ENCODE peak calls at places on chromosome 2, in four cellular contexts. One of them, this sample, is unnamed.

GRCh38 chr2:167191588-167191987 is 303.3 kb downstream of the XIRP2 start:
- DNase-seq in GM12878: no peak
- DNase-seq in K562: no peak
- DNase-seq in HL-60: no peak
- DNase-seq in this sample: no peak

GRCh38 chr2:141341444-141341843 is 789.4 kb downstream of the LRP1B start:
- DNase-seq in GM12878: no peak
- DNase-seq in K562: no peak
- DNase-seq in HL-60: no peak
- DNase-seq in this sample: no peak

GRCh38 chr2:42979416-42979869 is 187.1 kb upstream of the HAAO start:
- DNase-seq in GM12878: no peak
- DNase-seq in K562: no peak
- DNase-seq in HL-60: no peak
- DNase-seq in this sample: no peak

GRCh38 chr2:65708129-65708528 is 275.7 kb upstream of the SPRED2 start:
- DNase-seq in GM12878: no peak
- DNase-seq in K562: no peak
- DNase-seq in HL-60: no peak
- DNase-seq in this sample: no peak

GRCh38 chr2:236512902-236513433 is 56.7 kb upstream of the ACKR3 start:
- DNase-seq in GM12878: peak; percentile 45
- DNase-seq in K562: peak; percentile 51
- DNase-seq in HL-60: peak; percentile 29
- DNase-seq in this sample: peak; percentile 59

GRCh38 chr2:159119652-159120257 is 151.3 kb downstream of the TANC1 start:
- DNase-seq in GM12878: no peak
- DNase-seq in K562: no peak
- DNase-seq in HL-60: no peak
- DNase-seq in this sample: no peak

GRCh38 chr2:26395394-26395793 is 6.3 kb upstream of the DRC1 start:
- DNase-seq in GM12878: no peak
- DNase-seq in K562: no peak
- DNase-seq in HL-60: peak; percentile 44
- DNase-seq in this sample: no peak

GRCh38 chr2:19774788-19775156 is 127.0 kb downstream of the TTC32 start:
- DNase-seq in GM12878: no peak
- DNase-seq in K562: no peak
- DNase-seq in HL-60: no peak
- DNase-seq in this sample: no peak

GRCh38 chr2:208129804-208130712 is at the start of gene CRYGC:
- DNase-seq in GM12878: no peak
- DNase-seq in K562: no peak
- DNase-seq in HL-60: no peak
- DNase-seq in this sample: no peak

GRCh38 chr2:23065936-23066335 is 319.0 kb upstream of the KLHL29 start:
- DNase-seq in GM12878: no peak
- DNase-seq in K562: no peak
- DNase-seq in HL-60: no peak
- DNase-seq in this sample: no peak

DNA sequence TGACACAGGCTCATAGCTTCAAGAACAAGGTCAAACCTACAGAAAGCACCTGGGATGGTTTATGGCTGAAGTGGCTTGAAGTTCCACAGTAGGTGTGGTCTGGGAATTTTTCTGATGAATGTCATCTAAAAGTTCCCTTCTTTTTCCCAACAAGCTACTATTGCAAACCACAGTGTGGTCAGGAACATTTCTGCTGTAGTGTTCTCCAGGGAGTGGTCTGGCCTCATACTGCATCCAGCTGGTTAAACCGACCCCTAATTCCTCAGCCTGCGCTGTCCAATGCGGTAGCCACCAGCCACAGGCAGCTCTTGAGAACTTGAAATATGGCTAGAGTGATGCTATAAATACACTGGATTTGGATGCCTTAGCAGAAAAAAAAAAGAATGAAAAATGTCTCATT is 92.7 kb downstream of the FAM124B start:
- DNase-seq in GM12878: no peak
- DNase-seq in K562: no peak
- DNase-seq in HL-60: no peak
- DNase-seq in this sample: no peak
- TF ChIP-seq SPI1 in GM12878: no peak
- TF ChIP-seq SPI1 in K562: no peak
- TF ChIP-seq SPI1 in HL-60: no peak
- TF ChIP-seq SPI1 in this sample: no peak

DNA sequence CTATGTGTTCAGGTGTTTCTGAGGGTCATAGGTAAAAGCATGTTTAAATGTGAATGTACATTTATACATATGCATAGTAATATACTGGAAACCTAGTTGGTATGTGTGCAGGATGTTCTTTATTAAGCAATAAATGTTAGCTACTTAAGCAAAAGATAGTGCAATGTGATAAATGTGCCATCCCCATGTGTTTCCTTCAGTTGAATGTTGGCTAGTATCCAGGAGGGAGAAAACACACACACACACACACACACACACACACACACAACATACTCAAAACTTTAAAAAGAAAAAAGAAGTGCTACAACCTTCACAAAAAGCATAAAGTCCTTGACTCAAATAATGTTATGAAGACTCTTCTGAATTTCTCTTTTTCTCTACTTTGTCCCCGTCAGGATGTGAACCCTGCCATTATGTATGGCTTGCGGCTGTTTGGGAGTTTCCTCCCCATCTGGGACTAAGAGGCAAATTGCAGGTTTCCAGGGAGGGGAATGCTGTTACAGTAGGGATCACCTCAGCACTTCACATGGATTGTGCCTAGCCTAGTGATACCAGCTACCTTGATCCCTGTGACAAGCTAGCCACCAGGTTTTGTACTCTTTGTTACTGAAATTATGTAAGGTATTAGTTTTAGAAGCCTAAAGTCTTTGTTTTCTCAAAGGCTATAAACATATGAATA is 82.6 kb downstream of the IKZF2 start:
- DNase-seq in GM12878: no peak
- DNase-seq in K562: no peak
- DNase-seq in HL-60: no peak
- DNase-seq in this sample: no peak
- TF ChIP-seq SPI1 in GM12878: no peak
- TF ChIP-seq SPI1 in K562: no peak
- TF ChIP-seq SPI1 in HL-60: no peak
- TF ChIP-seq SPI1 in this sample: no peak

GRCh38 chr2:233165895-233166661 is 85.4 kb upstream of the ATG16L1 start:
- DNase-seq in GM12878: no peak
- DNase-seq in K562: peak; percentile 81
- DNase-seq in HL-60: peak; percentile 98
- DNase-seq in this sample: no peak
- TF ChIP-seq SPI1 in GM12878: no peak
- TF ChIP-seq SPI1 in K562: no peak
- TF ChIP-seq SPI1 in HL-60: peak; percentile 42
- TF ChIP-seq SPI1 in this sample: no peak

GRCh38 chr2:148039783-148040182 is 18.9 kb downstream of the MBD5 start:
- DNase-seq in GM12878: no peak
- DNase-seq in K562: no peak
- DNase-seq in HL-60: no peak
- DNase-seq in this sample: no peak

GRCh38 chr2:148044322-148044721 is 23.4 kb downstream of the MBD5 start:
- DNase-seq in GM12878: no peak
- DNase-seq in K562: no peak
- DNase-seq in HL-60: no peak
- DNase-seq in this sample: no peak

GRCh38 chr2:148046802-148047201 is 25.9 kb downstream of the MBD5 start:
- DNase-seq in GM12878: no peak
- DNase-seq in K562: no peak
- DNase-seq in HL-60: no peak
- DNase-seq in this sample: no peak

DNA sequence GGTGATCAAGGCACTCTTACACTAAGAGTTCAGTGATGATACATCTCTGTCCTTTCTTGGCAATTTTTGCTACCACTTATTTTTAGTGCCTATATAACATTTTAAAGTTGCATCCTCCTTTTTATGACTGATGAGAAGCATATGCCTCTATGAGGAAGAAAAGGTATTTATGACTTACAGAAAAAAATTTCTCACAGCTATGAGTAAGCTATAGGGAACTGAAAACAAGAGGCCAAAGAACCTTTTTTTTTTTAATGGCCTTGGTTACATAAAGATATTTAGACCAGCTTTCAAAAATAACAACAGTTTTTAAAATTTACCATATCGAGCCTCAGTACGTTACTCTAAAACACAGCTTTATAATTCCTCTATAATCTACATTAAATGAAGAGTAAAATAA is 21.3 kb downstream of the MBD5 start:
- DNase-seq in GM12878: no peak
- DNase-seq in K562: no peak
- DNase-seq in HL-60: no peak
- DNase-seq in this sample: no peak
- TF ChIP-seq SPI1 in GM12878: peak; percentile 91
- TF ChIP-seq SPI1 in K562: no peak
- TF ChIP-seq SPI1 in HL-60: no peak
- TF ChIP-seq SPI1 in this sample: peak; percentile 90

DNA sequence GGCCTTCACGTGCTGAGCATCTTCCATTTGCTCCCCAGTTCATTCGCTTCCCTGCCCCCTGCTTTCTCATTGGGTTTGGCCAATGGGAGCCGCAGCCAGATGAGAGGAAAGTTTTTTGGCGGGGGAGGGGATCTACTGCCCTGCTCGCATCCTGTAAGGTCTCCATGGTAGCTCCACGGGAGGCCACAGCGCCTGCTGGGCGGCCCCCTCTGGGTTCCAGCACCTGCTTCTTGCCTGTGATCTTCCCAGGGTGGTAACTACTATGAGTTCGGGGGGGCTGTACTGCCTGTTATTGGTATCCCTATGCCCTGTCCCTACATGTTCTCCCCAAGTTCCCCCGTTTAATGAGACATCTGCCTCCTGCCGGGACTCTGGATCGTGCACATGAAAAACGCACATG is 57.2 kb downstream of the INPP5D start:
- DNase-seq in GM12878: no peak
- DNase-seq in K562: no peak
- DNase-seq in HL-60: no peak
- DNase-seq in this sample: no peak
- TF ChIP-seq SPI1 in GM12878: no peak
- TF ChIP-seq SPI1 in K562: no peak
- TF ChIP-seq SPI1 in HL-60: no peak
- TF ChIP-seq SPI1 in this sample: no peak

GRCh38 chr2:174699993-174700766 is 64.1 kb downstream of the CHRNA1 start:
- DNase-seq in GM12878: no peak
- DNase-seq in K562: peak; percentile 67
- DNase-seq in HL-60: peak; percentile 40
- DNase-seq in this sample: no peak
- TF ChIP-seq SPI1 in GM12878: no peak
- TF ChIP-seq SPI1 in K562: no peak
- TF ChIP-seq SPI1 in HL-60: no peak
- TF ChIP-seq SPI1 in this sample: no peak

GRCh38 chr2:202023198-202023903 is 10.3 kb upstream of the FZD7 start:
- DNase-seq in GM12878: no peak
- DNase-seq in K562: no peak
- DNase-seq in HL-60: no peak
- DNase-seq in this sample: no peak
- TF ChIP-seq SPI1 in GM12878: no peak
- TF ChIP-seq SPI1 in K562: no peak
- TF ChIP-seq SPI1 in HL-60: no peak
- TF ChIP-seq SPI1 in this sample: no peak

DNA sequence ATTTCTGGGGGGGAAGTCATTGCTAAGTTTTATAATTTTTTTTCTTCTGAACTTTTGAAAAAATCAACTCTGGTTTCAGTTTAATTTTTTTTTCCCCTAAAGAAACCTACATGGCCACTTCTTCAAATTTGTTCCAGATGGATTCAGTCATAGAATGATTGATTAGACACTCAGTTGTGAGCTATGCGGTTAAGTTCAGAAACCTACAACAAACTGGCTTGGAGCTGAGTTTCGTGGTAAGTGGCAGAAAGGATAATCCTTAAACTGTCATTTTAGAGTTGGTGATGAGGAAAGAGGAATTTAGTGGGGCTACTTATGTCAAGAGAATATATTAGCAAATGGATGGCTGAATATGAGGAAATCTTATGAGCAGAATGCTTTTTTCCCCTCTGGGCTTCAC is 23.7 kb downstream of the EFEMP1 start:
- DNase-seq in GM12878: no peak
- DNase-seq in K562: no peak
- DNase-seq in HL-60: no peak
- DNase-seq in this sample: no peak
- TF ChIP-seq SPI1 in GM12878: no peak
- TF ChIP-seq SPI1 in K562: no peak
- TF ChIP-seq SPI1 in HL-60: no peak
- TF ChIP-seq SPI1 in this sample: no peak

DNA sequence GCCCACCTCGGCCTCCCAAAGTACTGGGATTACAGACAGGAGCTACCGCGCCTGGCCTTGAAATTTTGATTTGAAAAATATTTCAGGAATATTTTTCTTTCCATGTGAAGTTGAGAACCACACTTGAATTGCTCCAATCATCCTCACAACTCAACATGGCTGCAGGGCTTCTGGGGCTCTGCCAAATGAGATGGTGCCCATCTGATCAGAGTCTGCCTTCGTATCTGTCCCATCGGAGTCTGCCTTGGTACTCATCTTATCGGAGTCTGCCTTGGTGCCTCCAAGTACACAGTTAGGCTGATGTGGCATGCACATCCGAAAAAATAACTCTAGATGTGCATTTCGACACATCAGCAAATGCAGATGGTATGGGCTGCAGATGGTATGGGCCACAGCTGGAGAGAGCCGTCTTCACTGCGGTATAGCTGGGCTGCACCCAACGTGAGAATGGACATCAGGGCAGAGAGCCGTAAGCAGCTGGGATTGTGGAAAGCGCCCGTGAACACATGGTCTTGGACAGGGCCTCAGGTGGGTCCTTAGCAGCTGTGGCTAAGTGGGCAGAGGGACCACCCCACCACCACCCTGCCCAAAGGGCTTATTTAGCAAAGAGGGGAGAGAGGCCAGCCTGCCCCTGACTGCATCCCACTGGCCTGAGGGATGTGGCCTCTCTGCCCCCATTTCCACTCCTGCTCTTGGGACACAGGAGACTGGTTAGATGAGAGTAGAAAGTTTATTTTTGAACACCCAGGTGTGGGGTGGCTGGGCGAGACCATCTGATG is 52.1 kb upstream of the RBM44 start:
- DNase-seq in GM12878: no peak
- DNase-seq in K562: no peak
- DNase-seq in HL-60: no peak
- DNase-seq in this sample: no peak
- TF ChIP-seq SPI1 in GM12878: no peak
- TF ChIP-seq SPI1 in K562: no peak
- TF ChIP-seq SPI1 in HL-60: no peak
- TF ChIP-seq SPI1 in this sample: no peak

GRCh38 chr2:17355608-17356329 is 162.5 kb downstream of the RAD51AP2 start:
- DNase-seq in GM12878: peak; percentile 5
- DNase-seq in K562: no peak
- DNase-seq in HL-60: no peak
- DNase-seq in this sample: no peak
- TF ChIP-seq SPI1 in GM12878: no peak
- TF ChIP-seq SPI1 in K562: no peak
- TF ChIP-seq SPI1 in HL-60: no peak
- TF ChIP-seq SPI1 in this sample: no peak